ENCODE peak calls at places on chromosome 4, in four cellular contexts. U, P, J and W are unnamed samples.

GRCh38 chr4:1752284-1753041 is 31.1 kb downstream of the TACC3 start:
- DNase-seq in U (no peak), J (peak; percentile 40), P (no peak), W (peak; percentile 7)

GRCh38 chr4:17619416-17620105 is 5.1 kb downstream of the MED28 start:
- DNase-seq in P (no peak), U (no peak), J (no peak), W (peak; percentile 87)

GRCh38 chr4:15774020-15774420 is 4.1 kb upstream of the CD38 start:
- DNase-seq in J (peak; percentile 15), U (no peak), P (no peak), W (no peak)

GRCh38 chr4:80532674-80533333 is 197.3 kb downstream of the CFAP299 start:
- DNase-seq in U (no peak), J (no peak), P (no peak), W (no peak)

GRCh38 chr4:176794151-176794550 is 1.4 kb upstream of the VEGFC start:
- DNase-seq in J (no peak), P (no peak), U (no peak), W (peak; percentile 98)

GRCh38 chr4:102299302-102299701 is 46.0 kb downstream of the SLC39A8 start:
- DNase-seq in U (no peak), P (no peak), J (no peak), W (no peak)

GRCh38 chr4:16205298-16206164 is 20.7 kb downstream of the TAPT1 start:
- DNase-seq in U (no peak), J (peak; percentile 60), P (no peak), W (no peak)

GRCh38 chr4:138898282-138898681 is 117.3 kb upstream of the NOCT start:
- DNase-seq in U (no peak), P (no peak), J (peak; percentile 39), W (peak; percentile 58)

GRCh38 chr4:127731406-127731805 is 1.2 kb downstream of the SLC25A31 start:
- DNase-seq in J (no peak), U (no peak), P (no peak), W (no peak)

GRCh38 chr4:184331155-184331995 is 113.7 kb upstream of the ENPP6 start:
- DNase-seq in P (no peak), J (no peak), U (no peak), W (peak; percentile 23)

GRCh38 chr4:98851806-98852205 is 77.1 kb downstream of the EIF4E start:
- DNase-seq in P (no peak), U (no peak), J (peak; percentile 76), W (peak; percentile 64)

GRCh38 chr4:128302775-128303174 is 15.2 kb upstream of the PGRMC2 start:
- DNase-seq in P (no peak), U (no peak), J (no peak), W (no peak)

GRCh38 chr4:123667496-123667895 is 270.9 kb downstream of the SPRY1 start:
- DNase-seq in U (no peak), P (no peak), J (no peak), W (peak; percentile 93)

GRCh38 chr4:168740686-168741085 is 243.8 kb downstream of the PALLD start:
- DNase-seq in P (no peak), J (no peak), U (no peak), W (no peak)

GRCh38 chr4:3807861-3808521 is 41.8 kb downstream of the ADRA2C start:
- DNase-seq in P (no peak), J (peak; percentile 84), U (no peak), W (no peak)

GRCh38 chr4:80112236-80112635 is 39.2 kb upstream of the ANTXR2 start:
- DNase-seq in P (no peak), U (no peak), J (no peak), W (peak; percentile 18)

GRCh38 chr4:2829933-2830451 is 13.7 kb upstream of the ADD1 start:
- DNase-seq in J (no peak), U (no peak), P (no peak), W (no peak)

GRCh38 chr4:170003071-170004070 is 22.8 kb downstream of the MFAP3L start:
- DNase-seq in J (peak; percentile 45), P (no peak), U (no peak), W (no peak)

GRCh38 chr4:178752954-178753525 is 1310.8 kb upstream of the AGA start:
- DNase-seq in J (peak; percentile 86), U (no peak), P (no peak), W (no peak)

GRCh38 chr4:120874792-120875774 is 47.4 kb downstream of the PRDM5 start:
- DNase-seq in U (no peak), P (peak; percentile 30), J (peak; percentile 64), W (no peak)

GRCh38 chr4:108821056-108821925 is 58.4 kb upstream of the ETNPPL start:
- DNase-seq in U (no peak), P (no peak), J (no peak), W (no peak)

GRCh38 chr4:29459926-29460325 is 1260.2 kb upstream of the PCDH7 start:
- DNase-seq in P (no peak), J (no peak), U (no peak), W (peak; percentile 63)

GRCh38 chr4:150375025-150375424 is 206.9 kb upstream of the MAB21L2 start:
- DNase-seq in J (no peak), P (no peak), U (no peak), W (no peak)

GRCh38 chr4:67658302-67658701 is 42.7 kb downstream of the UBA6 start:
- DNase-seq in J (no peak), U (no peak), P (no peak), W (no peak)

GRCh38 chr4:122712782-122713181 is 19.7 kb upstream of the BBS12 start:
- DNase-seq in P (no peak), U (no peak), J (no peak), W (peak; percentile 24)

GRCh38 chr4:154314248-154314647 is 177.4 kb downstream of the DCHS2 start:
- DNase-seq in U (no peak), J (peak; percentile 38), P (no peak), W (no peak)

GRCh38 chr4:163701915-163702314 is 207.4 kb downstream of the TMA16 start:
- DNase-seq in J (no peak), U (no peak), P (no peak), W (peak; percentile 98)

GRCh38 chr4:188110741-188111458 is 1.5 kb upstream of the TRIML2 start:
- DNase-seq in P (no peak), U (no peak), J (peak; percentile 14), W (peak; percentile 25)

GRCh38 chr4:11079171-11079570 is 349.5 kb downstream of the HS3ST1 start:
- DNase-seq in U (no peak), J (no peak), P (no peak), W (no peak)

GRCh38 chr4:4521069-4521468 is 20.8 kb downstream of the STX18 start:
- DNase-seq in P (no peak), U (no peak), J (no peak), W (no peak)

GRCh38 chr4:81084029-81084428 is 53.5 kb downstream of the BMP3 start:
- DNase-seq in J (no peak), P (no peak), U (no peak), W (peak; percentile 72)

GRCh38 chr4:14513471-14513870 is 488.8 kb upstream of the CPEB2 start:
- DNase-seq in J (no peak), P (no peak), U (no peak), W (no peak)

GRCh38 chr4:169037491-169037890 is 27.4 kb upstream of the CBR4 start:
- DNase-seq in J (no peak), U (no peak), P (no peak), W (no peak)

GRCh38 chr4:146582864-146583263 is 55.8 kb upstream of the POU4F2 start:
- DNase-seq in P (no peak), U (no peak), J (peak; percentile 48), W (no peak)

GRCh38 chr4:5041609-5042234 is 9.6 kb upstream of the STK32B start:
- DNase-seq in J (no peak), U (no peak), P (no peak), W (no peak)

GRCh38 chr4:73236151-73236550 is 22.4 kb downstream of the ANKRD17 start:
- DNase-seq in U (no peak), J (no peak), P (no peak), W (no peak)

GRCh38 chr4:52585379-52585778 is 73.7 kb downstream of the USP46 start:
- DNase-seq in U (no peak), J (no peak), P (no peak), W (no peak)

GRCh38 chr4:52588771-52589591 is 70.1 kb downstream of the USP46 start:
- DNase-seq in P (no peak), J (peak; percentile 62), U (no peak), W (peak; percentile 97)

GRCh38 chr4:52588097-52588496 is 71.0 kb downstream of the USP46 start:
- DNase-seq in U (peak; percentile 70), J (peak; percentile 76), P (peak; percentile 73), W (peak; percentile 13)

GRCh38 chr4:52586069-52586468 is 73.0 kb downstream of the USP46 start:
- DNase-seq in P (no peak), J (no peak), U (no peak), W (peak; percentile 11)
- H3K56ac ChIP-seq in P (no peak overlapping the region), J (no peak overlapping the region), U (no peak overlapping the region), W (no peak overlapping the region)

DNA sequence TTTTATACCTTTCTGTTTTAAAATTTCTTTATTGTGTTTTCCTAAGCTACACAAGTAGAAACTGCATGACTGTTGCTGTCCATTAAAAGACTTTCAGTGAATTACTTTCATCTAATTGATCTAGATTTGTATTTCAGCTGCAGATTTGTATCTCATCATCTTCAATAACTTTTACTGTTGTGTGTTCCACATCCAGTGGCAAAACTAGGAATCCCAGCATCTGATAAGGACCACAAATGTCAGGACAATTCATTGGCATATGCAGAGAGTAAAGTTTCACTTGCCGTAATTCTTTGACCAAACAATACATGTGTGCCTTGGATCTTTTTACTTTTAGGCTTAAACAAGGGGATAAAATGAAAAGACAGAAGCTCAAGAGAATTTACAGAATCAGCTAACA is 112.6 kb downstream of the FBXO8 start:
- DNase-seq in U (no peak), P (no peak), J (no peak), W (no peak)
- H3K56ac ChIP-seq in U (no peak overlapping the region), P (no peak overlapping the region), J (no peak overlapping the region), W (no peak overlapping the region)

GRCh38 chr4:180539284-180539683 is 1703.9 kb upstream of the TENM3 start:
- DNase-seq in P (no peak), J (no peak), U (no peak), W (no peak)

GRCh38 chr4:180532691-180533090 is 1710.5 kb upstream of the TENM3 start:
- DNase-seq in J (no peak), U (no peak), P (no peak), W (no peak)

GRCh38 chr4:180542445-180543100 is 1700.6 kb upstream of the TENM3 start:
- DNase-seq in U (no peak), J (no peak), P (no peak), W (peak; percentile 75)

GRCh38 chr4:180541678-180542077 is 1701.5 kb upstream of the TENM3 start:
- DNase-seq in U (no peak), P (no peak), J (no peak), W (no peak)

GRCh38 chr4:180538384-180539052 is 1704.7 kb upstream of the TENM3 start:
- DNase-seq in U (no peak), J (no peak), P (no peak), W (no peak)
- H3K56ac ChIP-seq in U (no peak overlapping the region), J (no peak overlapping the region), P (no peak overlapping the region), W (no peak overlapping the region)

GRCh38 chr4:7641712-7642111 is 207.0 kb upstream of the PSAPL1 start:
- DNase-seq in J (no peak), P (no peak), U (no peak), W (no peak)
- H3K56ac ChIP-seq in J (no peak overlapping the region), P (no peak overlapping the region), U (peak overlapping the region; percentile 22), W (no peak overlapping the region)